ENCODE peak calls at places on chromosomes 4 and X, in five cellular contexts. A is fibroblast of villous mesenchyme, S is endodermal cell, K is coronary artery, Z is cardiac muscle cell. P is an unnamed sample.
A peak's percentile ranks its signal among the peaks of the same experiment; 100 is the strongest.

GRCh38 chr4:8439914-8440490 is 521 bp downstream of the ACOX3 start:
- DNase-seq in A (no peak), S (peak; percentile 74), K (no peak), Z (no peak), P (no peak)

GRCh38 chr4:76738081-76738931 is 159.6 kb downstream of the SOWAHB start:
- DNase-seq in A (peak; percentile 93), S (no peak), K (no peak), Z (no peak), P (peak; percentile 91)

GRCh38 chr4:125796138-125796537 is 481.4 kb downstream of the FAT4 start:
- DNase-seq in A (no peak), S (no peak), K (no peak), Z (no peak), P (no peak)

GRCh38 chr4:75895744-75896314 is 6.4 kb downstream of the PPEF2 start:
- DNase-seq in A (peak; percentile 30), S (peak; percentile 60), K (no peak), Z (peak; percentile 21), P (no peak)

GRCh38 chr4:40333921-40334352 is 1.2 kb upstream of the CHRNA9 start:
- DNase-seq in A (peak; percentile 83), S (no peak), K (no peak), Z (no peak), P (no peak)

GRCh38 chr4:75547647-75548387 is 8.0 kb upstream of the ODAPH start:
- DNase-seq in A (peak; percentile 43), S (no peak), K (no peak), Z (peak; percentile 65), P (no peak)

GRCh38 chr4:151436093-151436518 is 27.1 kb downstream of the FHIP1A start:
- DNase-seq in A (no peak), S (no peak), K (no peak), Z (peak; percentile 23), P (no peak)

GRCh38 chr4:2009651-2010233 is 968 bp upstream of the NELFA start:
- DNase-seq in A (peak; percentile 54), S (peak; percentile 87), K (no peak), Z (peak; percentile 77), P (no peak)

GRCh38 chrX:12360389-12360788 is 222.1 kb downstream of the FRMPD4 start:
- DNase-seq in A (peak; percentile 68), S (no peak), K (no peak), Z (no peak), P (peak; percentile 47)

GRCh38 chr4:105061136-105061696 is 85.5 kb upstream of the TET2 start:
- DNase-seq in A (no peak), S (peak; percentile 53), K (no peak), Z (no peak), P (no peak)

GRCh38 chr4:97103252-97103651 is 1040.0 kb downstream of the STPG2 start:
- DNase-seq in A (no peak), S (no peak), K (no peak), Z (no peak), P (no peak)

GRCh38 chrX:11580789-11581188 is 84.9 kb downstream of the ARHGAP6 start:
- DNase-seq in A (no peak), S (no peak), K (no peak), Z (no peak), P (no peak)

GRCh38 chrX:13007519-13008188 is 32.7 kb downstream of the TMSB4X start:
- DNase-seq in A (no peak), S (no peak), K (no peak), Z (no peak), P (no peak)

GRCh38 chr4:75673027-75673958 is at the start of gene G3BP2:
- DNase-seq in A (peak; percentile 98), S (peak; percentile 99), K (peak; percentile 99), Z (peak; percentile 98), P (peak; percentile 87)

GRCh38 chrX:2327423-2327822 is 173.4 kb downstream of the DHRSX start:
- DNase-seq in A (no peak), S (no peak), K (no peak), Z (no peak), P (no peak)

GRCh38 chr4:40704073-40704472 is 45.7 kb upstream of the NSUN7 start:
- DNase-seq in A (no peak), S (no peak), K (no peak), Z (no peak), P (no peak)

GRCh38 chrX:31604629-31605221 is 532.9 kb upstream of the FTHL17 start:
- DNase-seq in A (no peak), S (no peak), K (no peak), Z (no peak), P (no peak)

GRCh38 chrX:38871129-38872029 is 70.1 kb downstream of the MID1IP1 start:
- DNase-seq in A (no peak), S (no peak), K (no peak), Z (no peak), P (no peak)

GRCh38 chr4:7049295-7049694 is 6.1 kb downstream of the TADA2B start:
- DNase-seq in A (no peak), S (no peak), K (no peak), Z (no peak), P (no peak)

GRCh38 chr4:43411226-43411625 is 518.7 kb downstream of the GRXCR1 start:
- DNase-seq in A (peak; percentile 78), S (no peak), K (no peak), Z (no peak), P (no peak)

GRCh38 chr4:6834867-6835266 is 52.3 kb downstream of the KIAA0232 start:
- DNase-seq in A (peak; percentile 53), S (no peak), K (no peak), Z (no peak), P (no peak)

GRCh38 chrX:133969191-133969590 is 16.2 kb downstream of the GPC3 start:
- DNase-seq in A (no peak), S (no peak), K (no peak), Z (no peak), P (no peak)

GRCh38 chr4:1305781-1306455 is 16.2 kb downstream of the MAEA start:
- DNase-seq in A (no peak), S (peak; percentile 41), K (no peak), Z (no peak), P (no peak)

GRCh38 chrX:40056420-40056819 is 41.3 kb downstream of the BCOR start:
- DNase-seq in A (no peak), S (no peak), K (no peak), Z (no peak), P (no peak)

GRCh38 chr4:8538703-8539567 is 41.3 kb upstream of the GPR78 start:
- DNase-seq in A (no peak), S (no peak), K (no peak), Z (no peak), P (no peak)

GRCh38 chr4:53721276-53721675 is 130.0 kb upstream of the LNX1 start:
- DNase-seq in A (peak; percentile 69), S (no peak), K (no peak), Z (no peak), P (no peak)

GRCh38 chr4:173827707-173828106 is 297.7 kb upstream of the HAND2 start:
- DNase-seq in A (peak; percentile 13), S (no peak), K (no peak), Z (no peak), P (no peak)

GRCh38 chrX:126552313-126553022 is at the start of gene DCAF12L1:
- DNase-seq in A (no peak), S (peak; percentile 85), K (no peak), Z (peak; percentile 12), P (no peak)

GRCh38 chr4:144572660-144573059 is 73.3 kb upstream of the HHIP start:
- DNase-seq in A (no peak), S (peak; percentile 74), K (no peak), Z (no peak), P (no peak)
- TF ChIP-seq CTCF in A (no peak), S (peak; percentile 77), K (no peak), Z (no peak), P (no peak)

GRCh38 chr4:23423540-23423939 is 466.3 kb downstream of the PPARGC1A start:
- DNase-seq in A (no peak), S (peak; percentile 52), K (no peak), Z (no peak), P (no peak)
- TF ChIP-seq CTCF in A (no peak), S (no peak), K (no peak), Z (no peak), P (no peak)

DNA sequence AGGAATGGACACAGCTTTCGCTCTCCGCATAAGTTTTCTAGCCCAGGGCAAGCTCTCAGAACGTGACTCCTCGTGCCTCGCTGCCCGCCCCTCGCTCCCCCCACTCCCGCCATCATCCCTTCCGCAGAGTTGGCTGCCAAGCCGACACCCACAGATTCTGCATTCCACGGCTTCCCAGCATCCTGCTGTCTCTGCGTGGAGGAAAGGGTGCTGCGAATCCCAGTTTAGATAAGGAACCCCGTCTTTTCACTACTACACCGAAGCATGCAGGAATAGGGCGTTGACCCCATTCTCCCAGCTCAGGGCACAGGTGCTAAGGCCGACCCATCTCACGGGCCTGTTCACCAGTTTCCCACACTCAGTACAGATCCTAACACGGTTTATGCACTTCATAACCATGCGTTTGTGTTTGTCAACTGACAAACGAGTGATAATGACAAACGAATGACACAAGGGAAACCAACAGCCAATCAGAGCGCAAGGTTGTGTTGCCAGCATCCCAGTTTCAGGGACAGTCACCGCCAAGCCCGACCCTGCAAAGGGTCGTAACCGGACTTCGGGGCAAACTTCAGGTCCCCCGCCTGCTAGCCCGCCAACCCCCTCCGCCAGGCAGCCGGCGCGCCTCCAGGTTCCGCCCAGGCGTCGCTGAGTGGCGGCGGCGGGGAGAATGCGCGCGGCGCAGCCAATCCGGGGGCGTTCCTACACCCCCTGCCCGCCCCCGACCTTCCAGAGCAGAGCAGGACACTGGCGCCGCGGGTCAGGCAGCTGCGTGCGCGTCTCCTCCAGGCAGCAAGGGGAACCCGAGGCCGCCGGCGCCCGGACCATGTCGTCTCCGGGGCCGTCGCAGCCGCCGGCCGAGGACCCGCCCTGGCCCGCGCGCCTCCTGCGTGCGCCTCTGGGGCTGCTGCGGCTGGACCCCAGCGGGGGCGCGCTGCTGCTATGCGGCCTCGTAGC is at the start of gene CYP2U1:
- DNase-seq in A (peak; percentile 79), S (peak; percentile 96), K (peak; percentile 91), Z (peak; percentile 88), P (no peak)
- TF ChIP-seq CTCF in A (no peak), S (peak; percentile 41), K (no peak), Z (no peak), P (no peak)

DNA sequence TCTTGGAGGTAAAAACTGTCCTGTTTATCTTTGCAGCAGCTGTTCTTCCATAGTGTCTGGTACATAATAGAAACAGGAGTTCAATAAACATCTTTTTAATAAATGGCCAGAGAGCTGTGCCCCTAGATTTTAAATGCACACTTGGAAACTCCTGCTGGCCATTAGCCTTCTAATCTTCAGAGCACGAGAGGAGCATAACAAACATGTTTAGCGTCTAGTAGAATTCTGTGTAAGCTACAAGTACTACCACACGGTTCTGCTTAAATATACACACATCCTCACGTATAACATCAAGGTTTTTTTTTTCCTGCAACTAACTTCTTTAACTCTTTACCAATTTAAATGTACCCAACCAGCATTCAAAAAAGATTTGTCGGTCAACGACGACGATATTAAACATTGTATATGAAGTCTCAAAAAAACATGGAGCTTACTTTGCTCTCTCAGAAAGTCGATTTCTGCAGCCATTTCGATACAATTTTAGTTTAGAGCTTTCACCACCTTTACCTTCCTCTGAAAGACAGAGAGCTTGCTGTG is 635 bp downstream of the SCLT1 start:
- DNase-seq in A (peak; percentile 40), S (no peak), K (no peak), Z (peak; percentile 19), P (no peak)
- TF ChIP-seq CTCF in A (no peak), S (no peak), K (no peak), Z (no peak), P (no peak)

GRCh38 chrX:54540289-54540688 is 10.3 kb downstream of the GNL3L start:
- DNase-seq in A (peak; percentile 62), S (no peak), K (no peak), Z (no peak), P (no peak)
- TF ChIP-seq CTCF in A (peak; percentile 18), S (no peak), K (no peak), Z (peak; percentile 8), P (no peak)

GRCh38 chr4:167973513-167973912 is 118.8 kb upstream of the ANXA10 start:
- DNase-seq in A (no peak), S (no peak), K (no peak), Z (no peak), P (no peak)
- TF ChIP-seq CTCF in A (no peak), S (no peak), K (no peak), Z (no peak), P (no peak)

P was measured in AG09309.